ENCODE peak calls at places on chromosomes 16 and 17, in eight cellular contexts. M is ascending aorta; O is CD4-positive, alpha-beta T cell; R is stimulated activated CD4-positive, alpha-beta T cell treated with anti-CD3 and anti-CD28 coated beads, Interleukin-2, amount 100 ng/mL, for 24 hours; H is AML-193; N is activated gamma-delta T cell treated with anti-CD3 and anti-CD28 coated beads, Interleukin-2, amount 50 U/mL, for 16 hours; U is activated CD8-positive, alpha-beta memory T cell treated with anti-CD3 and anti-CD28 coated beads, Interleukin-2, amount 50 U/mL, for 4 hours; A is NCI-H2029. B is an unnamed sample.

GRCh38 chr17:44807817-44808155 is 22.3 kb downstream of the GJC1 start:
- DNase-seq in R (no peak), O (no peak), U (no peak), N (no peak), M (peak), H (no peak), A (no peak), B (no peak)

GRCh38 chr17:73705594-73705993 is 61.3 kb upstream of the SDK2 start:
- DNase-seq in R (no peak), H (no peak), M (no peak), N (no peak), U (no peak), O (no peak), A (no peak), B (no peak)

GRCh38 chr16:986925-987581 is 5.5 kb downstream of the SOX8 start:
- DNase-seq in O (no peak), U (no peak), H (no peak), A (no peak), M (no peak), N (no peak), R (no peak), B (no peak)

GRCh38 chr17:59853168-59853918 is 39.4 kb downstream of the TUBD1 start:
- DNase-seq in H (no peak), A (peak), U (peak), O (peak), R (peak), N (peak), M (peak), B (no peak)

GRCh38 chr16:77540656-77541055 is 105.8 kb upstream of the ADAMTS18 start:
- DNase-seq in O (no peak), R (no peak), N (no peak), H (no peak), U (no peak), A (no peak), M (no peak), B (peak)

GRCh38 chr17:1787301-1787902 is 25.5 kb downstream of the SERPINF1 start:
- DNase-seq in U (no peak), M (peak), H (no peak), R (no peak), N (no peak), O (no peak), A (no peak), B (no peak)

GRCh38 chr16:21264226-21265036 is 13.7 kb downstream of the CRYM start:
- DNase-seq in O (no peak), U (no peak), A (peak), M (peak), R (no peak), H (no peak), N (no peak), B (peak)

GRCh38 chr16:11743308-11744074 is 834 bp upstream of the TXNDC11 start:
- DNase-seq in R (peak), N (no peak), H (peak), U (no peak), M (peak), O (peak), A (no peak), B (no peak)

GRCh38 chr17:46044286-46044928 is 45.4 kb downstream of the STH start:
- DNase-seq in R (peak), O (peak), A (peak), N (peak), M (peak), H (peak), U (peak), B (no peak)

GRCh38 chr16:58654456-58655214 is 25.0 kb upstream of the CNOT1 start:
- DNase-seq in H (no peak), M (no peak), N (no peak), O (no peak), U (no peak), R (no peak), A (no peak), B (no peak)

GRCh38 chr16:75256871-75257343 is 5.5 kb upstream of the BCAR1 start:
- DNase-seq in O (no peak), H (no peak), R (no peak), A (no peak), M (peak), N (no peak), U (no peak), B (no peak)

GRCh38 chr17:47801906-47802305 is 19.7 kb downstream of the OSBPL7 start:
- DNase-seq in U (no peak), O (no peak), A (no peak), H (no peak), R (no peak), M (no peak), N (no peak), B (no peak)

GRCh38 chr16:3004781-3005284 is 7.9 kb upstream of the CLDN9 start:
- DNase-seq in M (no peak), A (no peak), R (no peak), N (no peak), U (no peak), O (no peak), H (peak), B (no peak)

GRCh38 chr16:69123894-69124293 is 8.5 kb downstream of the CHTF8 start:
- DNase-seq in N (peak), M (no peak), R (peak), A (no peak), H (peak), O (peak), U (peak), B (no peak)

GRCh38 chr17:35734396-35734795 is 3.0 kb downstream of the RASL10B start:
- DNase-seq in H (no peak), O (no peak), U (no peak), M (peak), A (no peak), R (no peak), N (no peak), B (no peak)

GRCh38 chr17:57984936-57985674 is 2.9 kb downstream of the VEZF1 start:
- DNase-seq in U (no peak), O (no peak), R (no peak), H (no peak), M (no peak), A (no peak), N (no peak), B (no peak)

GRCh38 chr16:57258910-57259475 is 13.9 kb downstream of the ARL2BP start:
- DNase-seq in A (no peak), R (no peak), U (no peak), H (no peak), M (peak), O (no peak), N (no peak), B (no peak)